ENCODE peak calls at places on chromosomes 12 and 14, in four cellular contexts. N is fibroblast of lung, H is astrocyte, X is MM.1S. A is an unnamed sample.
A peak's percentile ranks its signal among the peaks of the same experiment; 100 is the strongest.

GRCh38 chr14:22648506-22648905 is 4.4 kb upstream of the OR6J1 start:
- DNase-seq in N (peak; percentile 39), H (no peak), X (no peak), A (no peak)

GRCh38 chr14:76091036-76091435 is 60.7 kb upstream of the GPATCH2L start:
- DNase-seq in N (no peak), H (no peak), X (no peak), A (peak; percentile 33)

GRCh38 chr14:57355081-57355480 is 35.3 kb upstream of the NAA30 start:
- DNase-seq in N (no peak), H (no peak), X (no peak), A (no peak)

GRCh38 chr12:77893918-77894317 is 63.2 kb downstream of the NAV3 start:
- DNase-seq in N (peak; percentile 35), H (peak; percentile 26), X (no peak), A (no peak)

GRCh38 chr12:91852646-91853045 is 293.0 kb downstream of the BTG1 start:
- DNase-seq in N (peak; percentile 65), H (no peak), X (no peak), A (no peak)

GRCh38 chr14:91308337-91308736 is 63.8 kb upstream of the GPR68 start:
- DNase-seq in N (no peak), H (no peak), X (no peak), A (no peak)

GRCh38 chr12:116880817-116881324 is 370 bp downstream of the HRK start:
- DNase-seq in N (peak; percentile 18), H (peak; percentile 38), X (peak; percentile 59), A (peak; percentile 75)

GRCh38 chr12:53737951-53738833 is 10.9 kb upstream of the CALCOCO1 start:
- DNase-seq in N (no peak), H (no peak), X (no peak), A (peak; percentile 62)

DNA sequence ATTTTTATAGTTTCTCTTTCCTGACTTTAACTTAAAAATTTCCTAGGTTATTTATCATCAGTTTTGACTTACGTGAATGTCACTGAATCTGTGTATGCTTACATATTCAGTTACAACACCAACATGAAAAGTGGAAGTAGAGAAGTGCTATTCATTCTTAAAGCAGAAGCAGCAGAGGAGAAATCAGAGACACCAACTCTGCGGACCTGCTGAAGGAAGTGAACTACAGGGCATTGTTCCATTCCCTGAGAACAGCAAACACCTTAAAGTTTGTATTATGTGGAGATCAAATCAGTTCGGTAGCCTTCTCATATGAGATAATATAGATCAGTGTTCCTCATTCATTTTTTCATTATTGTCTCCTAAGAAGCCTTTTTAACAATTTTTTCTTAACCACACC is 34.2 kb downstream of the RAD51B start:
- DNase-seq in N (no peak), H (no peak), X (no peak), A (no peak)
- TF ChIP-seq EZH2 in N (no peak), H (no peak), X (no peak), A (no peak)

GRCh38 chr14:103057028-103057371 is 349 bp downstream of the CDC42BPB start:
- DNase-seq in N (peak; percentile 19), H (no peak), X (no peak), A (no peak)
- H3K27ac ChIP-seq in N (peak overlapping the region; percentile 77), H (peak overlapping the region; percentile 57), X (no peak overlapping the region), A (peak overlapping the region; percentile 23)

GRCh38 chr12:109310247-109311125 is 1.4 kb upstream of the FOXN4 start:
- DNase-seq in N (no peak), H (no peak), X (peak; percentile 65), A (peak; percentile 36)
- TF ChIP-seq EZH2 in N (peak; percentile 89), H (peak; percentile 91), X (no peak), A (peak; percentile 88)

GRCh38 chr14:80958258-80958657 is 2.8 kb downstream of the TSHR start:
- DNase-seq in N (no peak), H (no peak), X (no peak), A (no peak)
- H3K27ac ChIP-seq in N (no peak overlapping the region), H (no peak overlapping the region), X (peak overlapping the region; percentile 98), A (no peak overlapping the region)

GRCh38 chr12:114407566-114408411 is 1.8 kb upstream of the TBX5 start:
- DNase-seq in N (peak; percentile 87), H (no peak), X (no peak), A (no peak)

GRCh38 chr12:114405449-114406271 is at the start of gene TBX5:
- DNase-seq in N (peak; percentile 97), H (no peak), X (no peak), A (peak; percentile 82)

GRCh38 chr12:114405199-114405448 is 820 bp downstream of the TBX5 start:
- DNase-seq in N (no peak), H (no peak), X (no peak), A (no peak)

GRCh38 chr12:114407034-114407420 is 1.1 kb upstream of the TBX5 start:
- DNase-seq in N (peak; percentile 62), H (no peak), X (no peak), A (no peak)

GRCh38 chr12:114406326-114407033 is 536 bp upstream of the TBX5 start:
- DNase-seq in N (no peak), H (no peak), X (no peak), A (peak; percentile 66)
- TF ChIP-seq EZH2 in N (no peak), H (no peak), X (no peak), A (no peak)

A was measured in neural progenitor cell.